ENCODE peak calls at places on chromosomes 2 and 18, in four cellular contexts. One of them, this sample, is unnamed.

GRCh38 chr2:73088703-73089102 is 17.2 kb upstream of the SFXN5 start:
- DNase-seq in IMR-90: no peak
- DNase-seq in NAMALWA: no peak
- DNase-seq in bronchial epithelial cell: no peak
- DNase-seq in this sample: no peak

GRCh38 chr2:239389414-239390329 is 11.1 kb downstream of the HDAC4 start:
- DNase-seq in NAMALWA: no peak
- DNase-seq in bronchial epithelial cell: no peak
- DNase-seq in IMR-90: no peak
- DNase-seq in this sample: no peak

GRCh38 chr2:208062113-208062512 is 36.8 kb upstream of the PLEKHM3 start:
- DNase-seq in bronchial epithelial cell: peak
- DNase-seq in NAMALWA: peak
- DNase-seq in IMR-90: peak
- DNase-seq in this sample: peak

GRCh38 chr2:8993196-8993901 is 10.1 kb downstream of the MBOAT2 start:
- DNase-seq in NAMALWA: no peak
- DNase-seq in IMR-90: peak
- DNase-seq in bronchial epithelial cell: no peak
- DNase-seq in this sample: no peak

GRCh38 chr2:3325458-3326181 is 52.0 kb downstream of the EIPR1 start:
- DNase-seq in bronchial epithelial cell: no peak
- DNase-seq in IMR-90: no peak
- DNase-seq in NAMALWA: no peak
- DNase-seq in this sample: no peak

GRCh38 chr2:191979221-191979730 is 132.4 kb upstream of the CAVIN2 start:
- DNase-seq in NAMALWA: no peak
- DNase-seq in IMR-90: no peak
- DNase-seq in bronchial epithelial cell: no peak
- DNase-seq in this sample: no peak

GRCh38 chr18:37322497-37323035 is 243.0 kb downstream of the CELF4 start:
- DNase-seq in bronchial epithelial cell: peak
- DNase-seq in IMR-90: peak
- DNase-seq in NAMALWA: peak
- DNase-seq in this sample: peak

GRCh38 chr2:39247512-39247911 is 3.7 kb upstream of the CDKL4 start:
- DNase-seq in bronchial epithelial cell: no peak
- DNase-seq in NAMALWA: no peak
- DNase-seq in IMR-90: no peak
- DNase-seq in this sample: no peak

GRCh38 chr2:239164281-239164871 is 236.4 kb downstream of the HDAC4 start:
- DNase-seq in NAMALWA: no peak
- DNase-seq in bronchial epithelial cell: peak
- DNase-seq in IMR-90: no peak
- DNase-seq in this sample: no peak

GRCh38 chr2:161913865-161914264 is 160.2 kb downstream of the DPP4 start:
- DNase-seq in IMR-90: peak
- DNase-seq in NAMALWA: no peak
- DNase-seq in bronchial epithelial cell: peak
- DNase-seq in this sample: no peak

GRCh38 chr2:100178085-100178788 is 35.8 kb upstream of the AFF3 start:
- DNase-seq in NAMALWA: peak
- DNase-seq in bronchial epithelial cell: peak
- DNase-seq in IMR-90: peak
- DNase-seq in this sample: peak

GRCh38 chr2:174210861-174211260 is 37.5 kb downstream of the OLA1 start:
- DNase-seq in IMR-90: no peak
- DNase-seq in bronchial epithelial cell: no peak
- DNase-seq in NAMALWA: no peak
- DNase-seq in this sample: peak

GRCh38 chr2:159165065-159165464 is 121.4 kb downstream of the WDSUB1 start:
- DNase-seq in NAMALWA: no peak
- DNase-seq in IMR-90: no peak
- DNase-seq in bronchial epithelial cell: no peak
- DNase-seq in this sample: no peak

GRCh38 chr2:30201990-30202389 is 29.3 kb upstream of the LBH start:
- DNase-seq in IMR-90: peak
- DNase-seq in bronchial epithelial cell: no peak
- DNase-seq in NAMALWA: no peak
- DNase-seq in this sample: peak

GRCh38 chr2:219272351-219272750 is 6.8 kb upstream of the DNAJB2 start:
- DNase-seq in bronchial epithelial cell: no peak
- DNase-seq in IMR-90: no peak
- DNase-seq in NAMALWA: no peak
- DNase-seq in this sample: no peak

GRCh38 chr2:15923597-15923996 is 16.8 kb upstream of the MYCN start:
- DNase-seq in bronchial epithelial cell: no peak
- DNase-seq in NAMALWA: no peak
- DNase-seq in IMR-90: no peak
- DNase-seq in this sample: no peak

GRCh38 chr2:238344517-238344916 is 24.2 kb downstream of the TRAF3IP1 start:
- DNase-seq in IMR-90: peak
- DNase-seq in bronchial epithelial cell: no peak
- DNase-seq in NAMALWA: no peak
- DNase-seq in this sample: no peak

GRCh38 chr2:208366215-208367132 is 40.1 kb upstream of the PTH2R start:
- DNase-seq in bronchial epithelial cell: no peak
- DNase-seq in NAMALWA: peak
- DNase-seq in IMR-90: no peak
- DNase-seq in this sample: no peak

GRCh38 chr2:168849610-168850009 is 40.6 kb downstream of the SPC25 start:
- DNase-seq in IMR-90: peak
- DNase-seq in NAMALWA: peak
- DNase-seq in bronchial epithelial cell: no peak
- DNase-seq in this sample: peak

GRCh38 chr18:75691483-75691882 is 264.0 kb upstream of the SMIM21 start:
- DNase-seq in bronchial epithelial cell: no peak
- DNase-seq in IMR-90: no peak
- DNase-seq in NAMALWA: no peak
- DNase-seq in this sample: no peak

GRCh38 chr2:103232882-103233281 is 471.1 kb downstream of the TMEM182 start:
- DNase-seq in bronchial epithelial cell: peak
- DNase-seq in IMR-90: no peak
- DNase-seq in NAMALWA: no peak
- DNase-seq in this sample: no peak

GRCh38 chr2:72846171-72847095 is 20.6 kb upstream of the EXOC6B start:
- DNase-seq in NAMALWA: no peak
- DNase-seq in bronchial epithelial cell: peak
- DNase-seq in IMR-90: no peak
- DNase-seq in this sample: no peak